ENCODE peak calls at places on chromosomes 1 and 21, in five cellular contexts. W is activated T-helper 1 cell treated with anti-CD3 and anti-CD28 coated beads, Interleukin-2, amount 50 U/mL, for 16 hours; E is activated CD8-positive, alpha-beta memory T cell treated with anti-CD3 and anti-CD28 coated beads for 48 hours; T is NCI-H1092 treated with DMSO at 0.1 percent for 48 hours; F is effector CD4-positive, alpha-beta T cell. J is an unnamed sample.
A peak's percentile ranks its signal among the peaks of the same experiment; 100 is the strongest.

GRCh38 chr1:76038306-76039004 is 36.1 kb upstream of the ST6GALNAC3 start:
- DNase-seq in W (no peak), E (no peak), T (no peak), F (no peak), J (no peak)

GRCh38 chr21:32413697-32414578 is 1.4 kb downstream of the EVA1C start:
- DNase-seq in W (no peak), E (no peak), T (no peak), F (no peak), J (no peak)

GRCh38 chr21:46003575-46004007 is 22.0 kb downstream of the COL6A1 start:
- DNase-seq in W (no peak), E (no peak), T (no peak), F (no peak), J (no peak)

GRCh38 chr1:239997160-239997514 is 94.5 kb upstream of the FMN2 start:
- DNase-seq in W (no peak), E (no peak), T (no peak), F (no peak), J (no peak)

GRCh38 chr1:183039985-183040447 is 16.8 kb downstream of the LAMC1 start:
- DNase-seq in W (no peak), E (no peak), T (peak; percentile 49), F (no peak), J (no peak)

GRCh38 chr1:69163779-69164178 is 403.9 kb upstream of the LRRC7 start:
- DNase-seq in W (no peak), E (no peak), T (no peak), F (no peak), J (no peak)

GRCh38 chr1:117928881-117929339 is 511 bp downstream of the GDAP2 start:
- DNase-seq in W (peak; percentile 5), E (no peak), T (peak; percentile 35), F (peak; percentile 42), J (peak; percentile 64)

GRCh38 chr1:158179301-158180041 is 1.2 kb upstream of the CD1D start:
- DNase-seq in W (no peak), E (no peak), T (no peak), F (no peak), J (no peak)

GRCh38 chr1:54429838-54430237 is 23.6 kb upstream of the SSBP3 start:
- DNase-seq in W (no peak), E (no peak), T (no peak), F (no peak), J (no peak)

GRCh38 chr21:39840373-39841097 is 26.7 kb upstream of the PCP4 start:
- DNase-seq in W (no peak), E (no peak), T (peak; percentile 35), F (no peak), J (no peak)

GRCh38 chr1:167795810-167796740 is 74.3 kb downstream of the MPZL1 start:
- DNase-seq in W (no peak), E (no peak), T (peak; percentile 53), F (no peak), J (no peak)

GRCh38 chr1:96730574-96731298 is 9.2 kb downstream of the PTBP2 start:
- DNase-seq in W (no peak), E (no peak), T (no peak), F (no peak), J (no peak)

GRCh38 chr21:38500073-38500472 is 1.8 kb upstream of the ERG start:
- DNase-seq in W (no peak), E (no peak), T (no peak), F (no peak), J (no peak)

GRCh38 chr1:87279201-87279860 is 49.3 kb upstream of the LMO4 start:
- DNase-seq in W (no peak), E (no peak), T (no peak), F (no peak), J (no peak)

GRCh38 chr1:156081174-156082110 is 823 bp downstream of the MEX3A start:
- DNase-seq in W (no peak), E (no peak), T (peak; percentile 60), F (no peak), J (no peak)

GRCh38 chr1:222928212-222928611 is 113.4 kb downstream of the DISP1 start:
- DNase-seq in W (no peak), E (no peak), T (peak; percentile 51), F (no peak), J (no peak)

GRCh38 chr1:214446772-214447556 is 104.4 kb downstream of the PTPN14 start:
- DNase-seq in W (no peak), E (no peak), T (no peak), F (no peak), J (no peak)

GRCh38 chr1:183039330-183039729 is 16.1 kb downstream of the LAMC1 start:
- DNase-seq in W (no peak), E (no peak), T (no peak), F (no peak), J (no peak)

GRCh38 chr1:117615474-117615873 is 9.6 kb downstream of the TENT5C start:
- DNase-seq in W (no peak), E (no peak), T (no peak), F (peak; percentile 17), J (peak; percentile 60)

GRCh38 chr1:13801232-13801631 is 101.2 kb downstream of the PRDM2 start:
- DNase-seq in W (no peak), E (no peak), T (no peak), F (no peak), J (no peak)

GRCh38 chr1:86105533-86105866 is 51.1 kb downstream of the COL24A1 start:
- DNase-seq in W (no peak), E (no peak), T (no peak), F (no peak), J (no peak)

GRCh38 chr1:107450899-107451664 is 310.2 kb downstream of the NTNG1 start:
- DNase-seq in W (no peak), E (no peak), T (no peak), F (no peak), J (no peak)

GRCh38 chr21:44617071-44617501 is 5.2 kb downstream of the KRTAP10-8 start:
- DNase-seq in W (no peak), E (no peak), T (no peak), F (no peak), J (no peak)

GRCh38 chr1:232968396-232968795 is 18.0 kb downstream of the NTPCR start:
- DNase-seq in W (no peak), E (no peak), T (no peak), F (no peak), J (no peak)

GRCh38 chr1:186183219-186183618 is 191.8 kb downstream of the TPR start:
- DNase-seq in W (no peak), E (no peak), T (no peak), F (no peak), J (no peak)

GRCh38 chr1:99465176-99465900 is 180.6 kb upstream of the PALMD start:
- DNase-seq in W (no peak), E (no peak), T (no peak), F (no peak), J (no peak)

GRCh38 chr1:147892731-147893214 is 9.8 kb upstream of the GJA8 start:
- DNase-seq in W (no peak), E (no peak), T (peak; percentile 46), F (peak; percentile 6), J (no peak)

GRCh38 chr1:42931911-42932422 is 26.7 kb downstream of the SLC2A1 start:
- DNase-seq in W (peak; percentile 54), E (peak; percentile 52), T (no peak), F (peak; percentile 72), J (peak; percentile 85)

GRCh38 chr21:46149205-46149901 is 6.0 kb downstream of the FTCD start:
- DNase-seq in W (no peak), E (no peak), T (no peak), F (no peak), J (no peak)

GRCh38 chr1:156551866-156552265 is 20.5 kb downstream of the IQGAP3 start:
- DNase-seq in W (no peak), E (no peak), T (no peak), F (no peak), J (no peak)

GRCh38 chr21:45916011-45916840 is 65.3 kb upstream of the COL6A1 start:
- DNase-seq in W (no peak), E (no peak), T (no peak), F (no peak), J (no peak)

GRCh38 chr1:156767879-156768608 is 709 bp downstream of the PRCC start:
- DNase-seq in W (no peak), E (peak; percentile 11), T (no peak), F (peak; percentile 36), J (peak; percentile 35)

GRCh38 chr1:97247196-97247595 is 525.6 kb downstream of the PTBP2 start:
- DNase-seq in W (no peak), E (no peak), T (no peak), F (no peak), J (no peak)

GRCh38 chr21:28521932-28522826 is 470.5 kb downstream of the LTN1 start:
- DNase-seq in W (no peak), E (no peak), T (no peak), F (no peak), J (no peak)

GRCh38 chr1:116306102-116306501 is 66.9 kb upstream of the ATP1A1 start:
- DNase-seq in W (no peak), E (no peak), T (no peak), F (no peak), J (no peak)

GRCh38 chr1:47507921-47508894 is 70.4 kb downstream of the FOXD2 start:
- DNase-seq in W (no peak), E (peak; percentile 23), T (peak; percentile 25), F (no peak), J (no peak)

GRCh38 chr1:28259935-28260802 is 851 bp downstream of the SESN2 start:
- DNase-seq in W (no peak), E (no peak), T (peak; percentile 48), F (no peak), J (no peak)